ENCODE peak calls at places on chromosomes 6 and 20, in nine cellular contexts. One of them, this sample, is unnamed.
A peak's percentile ranks its signal among the peaks of the same experiment; 100 is the strongest.

GRCh38 chr6:113626470-113626869 is 230.7 kb upstream of the MARCKS start:
- DNase-seq in GM12865: peak; percentile 79
- DNase-seq in AG09319: no peak
- DNase-seq in kidney epithelial cell: no peak
- DNase-seq in progenitor cell of endocrine pancreas: no peak
- DNase-seq in fibroblast of mammary gland: no peak
- DNase-seq in GM10248: no peak
- DNase-seq in mesothelial cell of epicardium: no peak
- DNase-seq in colonic mucosa: no peak
- DNase-seq in this sample: no peak

GRCh38 chr6:26056583-26057350 is 30.5 kb upstream of the HFE start:
- DNase-seq in GM12865: peak; percentile 58
- DNase-seq in AG09319: no peak
- DNase-seq in kidney epithelial cell: no peak
- DNase-seq in progenitor cell of endocrine pancreas: no peak
- DNase-seq in fibroblast of mammary gland: peak; percentile 31
- DNase-seq in GM10248: no peak
- DNase-seq in mesothelial cell of epicardium: no peak
- DNase-seq in colonic mucosa: peak; percentile 58
- DNase-seq in this sample: no peak

GRCh38 chr6:29602564-29603361 is 17.8 kb downstream of the OR2H2 start:
- DNase-seq in GM12865: peak; percentile 16
- DNase-seq in AG09319: no peak
- DNase-seq in kidney epithelial cell: no peak
- DNase-seq in progenitor cell of endocrine pancreas: no peak
- DNase-seq in fibroblast of mammary gland: no peak
- DNase-seq in GM10248: peak; percentile 39
- DNase-seq in mesothelial cell of epicardium: no peak
- DNase-seq in colonic mucosa: no peak
- DNase-seq in this sample: no peak

GRCh38 chr20:8527998-8528397 is 395.9 kb downstream of the PLCB1 start:
- DNase-seq in GM12865: peak; percentile 8
- DNase-seq in AG09319: peak; percentile 14
- DNase-seq in kidney epithelial cell: no peak
- DNase-seq in progenitor cell of endocrine pancreas: no peak
- DNase-seq in fibroblast of mammary gland: peak; percentile 84
- DNase-seq in GM10248: no peak
- DNase-seq in mesothelial cell of epicardium: no peak
- DNase-seq in colonic mucosa: no peak
- DNase-seq in this sample: no peak

GRCh38 chr6:164455835-164456234 is 853.6 kb downstream of the C6orf118 start:
- DNase-seq in GM12865: no peak
- DNase-seq in AG09319: no peak
- DNase-seq in kidney epithelial cell: no peak
- DNase-seq in progenitor cell of endocrine pancreas: no peak
- DNase-seq in fibroblast of mammary gland: no peak
- DNase-seq in GM10248: no peak
- DNase-seq in mesothelial cell of epicardium: no peak
- DNase-seq in colonic mucosa: no peak
- DNase-seq in this sample: no peak

GRCh38 chr6:158869010-158869603 is 49.9 kb upstream of the EZR start:
- DNase-seq in GM12865: no peak
- DNase-seq in AG09319: no peak
- DNase-seq in kidney epithelial cell: no peak
- DNase-seq in progenitor cell of endocrine pancreas: no peak
- DNase-seq in fibroblast of mammary gland: no peak
- DNase-seq in GM10248: no peak
- DNase-seq in mesothelial cell of epicardium: no peak
- DNase-seq in colonic mucosa: no peak
- DNase-seq in this sample: no peak

GRCh38 chr6:162621246-162621645 is 106.3 kb downstream of the PRKN start:
- DNase-seq in GM12865: peak; percentile 15
- DNase-seq in AG09319: no peak
- DNase-seq in kidney epithelial cell: peak; percentile 95
- DNase-seq in progenitor cell of endocrine pancreas: no peak
- DNase-seq in fibroblast of mammary gland: peak; percentile 52
- DNase-seq in GM10248: no peak
- DNase-seq in mesothelial cell of epicardium: no peak
- DNase-seq in colonic mucosa: no peak
- DNase-seq in this sample: no peak

GRCh38 chr6:53326372-53327016 is 22.3 kb downstream of the ELOVL5 start:
- DNase-seq in GM12865: no peak
- DNase-seq in AG09319: peak; percentile 90
- DNase-seq in kidney epithelial cell: peak; percentile 80
- DNase-seq in progenitor cell of endocrine pancreas: no peak
- DNase-seq in fibroblast of mammary gland: peak; percentile 94
- DNase-seq in GM10248: no peak
- DNase-seq in mesothelial cell of epicardium: no peak
- DNase-seq in colonic mucosa: no peak
- DNase-seq in this sample: no peak

DNA sequence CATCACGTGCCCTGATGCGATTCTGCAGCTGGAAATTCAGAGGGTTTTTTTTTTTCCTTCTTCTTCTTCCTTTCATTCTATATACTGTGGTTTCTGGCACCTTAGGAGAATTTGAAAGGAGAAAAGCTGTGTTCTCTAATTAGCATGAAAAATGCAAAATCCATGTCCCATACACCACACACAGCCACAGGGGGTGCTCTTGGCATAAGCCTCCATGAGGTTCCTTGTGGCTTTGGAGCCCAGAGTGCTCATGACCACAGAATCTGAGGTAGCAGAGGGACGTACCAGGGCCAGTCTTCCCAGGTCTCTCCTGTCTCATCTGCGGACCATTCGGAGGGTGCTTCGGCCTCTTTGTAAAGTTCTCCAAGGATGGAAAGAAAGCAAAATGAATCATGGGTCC is 258.4 kb upstream of the CDH4 start:
- DNase-seq in GM12865: no peak
- DNase-seq in AG09319: no peak
- DNase-seq in kidney epithelial cell: no peak
- DNase-seq in progenitor cell of endocrine pancreas: no peak
- DNase-seq in fibroblast of mammary gland: peak; percentile 18
- DNase-seq in GM10248: no peak
- DNase-seq in mesothelial cell of epicardium: no peak
- DNase-seq in colonic mucosa: no peak
- DNase-seq in this sample: no peak
- TF ChIP-seq CTCF in GM12865: no peak
- TF ChIP-seq CTCF in AG09319: no peak
- TF ChIP-seq CTCF in kidney epithelial cell: peak; percentile 44
- TF ChIP-seq CTCF in progenitor cell of endocrine pancreas: peak; percentile 44
- TF ChIP-seq CTCF in fibroblast of mammary gland: peak; percentile 41
- TF ChIP-seq CTCF in GM10248: no peak
- TF ChIP-seq CTCF in mesothelial cell of epicardium: no peak
- TF ChIP-seq CTCF in colonic mucosa: no peak
- TF ChIP-seq CTCF in this sample: peak; percentile 12

DNA sequence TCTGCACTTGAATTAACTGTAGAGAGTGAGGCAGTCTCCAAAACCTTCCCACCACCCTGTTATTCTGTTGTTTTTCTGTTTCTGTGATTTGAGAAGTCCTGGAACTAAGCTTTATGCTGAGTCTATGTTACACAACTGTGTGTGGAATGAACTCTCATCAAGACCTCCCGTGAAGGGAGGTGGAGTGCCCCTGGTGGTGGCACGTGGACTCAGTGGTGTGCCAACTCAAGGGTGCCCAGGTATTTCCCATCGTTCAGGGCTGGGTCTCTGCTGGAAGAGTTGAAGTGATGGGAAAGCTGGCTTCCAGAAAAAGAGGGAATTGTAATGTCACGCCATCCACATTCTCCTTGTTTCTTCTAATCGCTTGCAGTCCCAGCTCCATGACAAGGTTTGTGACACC is 374.2 kb downstream of the SMOC2 start:
- DNase-seq in GM12865: no peak
- DNase-seq in AG09319: no peak
- DNase-seq in kidney epithelial cell: no peak
- DNase-seq in progenitor cell of endocrine pancreas: no peak
- DNase-seq in fibroblast of mammary gland: no peak
- DNase-seq in GM10248: no peak
- DNase-seq in mesothelial cell of epicardium: no peak
- DNase-seq in colonic mucosa: no peak
- DNase-seq in this sample: no peak
- TF ChIP-seq CTCF in GM12865: no peak
- TF ChIP-seq CTCF in AG09319: no peak
- TF ChIP-seq CTCF in kidney epithelial cell: peak; percentile 52
- TF ChIP-seq CTCF in progenitor cell of endocrine pancreas: peak; percentile 51
- TF ChIP-seq CTCF in fibroblast of mammary gland: peak; percentile 3
- TF ChIP-seq CTCF in GM10248: no peak
- TF ChIP-seq CTCF in mesothelial cell of epicardium: no peak
- TF ChIP-seq CTCF in colonic mucosa: peak; percentile 32
- TF ChIP-seq CTCF in this sample: no peak

GRCh38 chr6:25054469-25054868 is 118.7 kb upstream of the RIPOR2 start:
- DNase-seq in GM12865: no peak
- DNase-seq in AG09319: no peak
- DNase-seq in kidney epithelial cell: no peak
- DNase-seq in progenitor cell of endocrine pancreas: no peak
- DNase-seq in fibroblast of mammary gland: peak; percentile 84
- DNase-seq in GM10248: peak; percentile 7
- DNase-seq in mesothelial cell of epicardium: no peak
- DNase-seq in colonic mucosa: no peak
- DNase-seq in this sample: no peak

GRCh38 chr6:25052181-25052580 is 116.4 kb upstream of the RIPOR2 start:
- DNase-seq in GM12865: no peak
- DNase-seq in AG09319: no peak
- DNase-seq in kidney epithelial cell: no peak
- DNase-seq in progenitor cell of endocrine pancreas: no peak
- DNase-seq in fibroblast of mammary gland: no peak
- DNase-seq in GM10248: no peak
- DNase-seq in mesothelial cell of epicardium: no peak
- DNase-seq in colonic mucosa: no peak
- DNase-seq in this sample: no peak

GRCh38 chr6:25056130-25056529 is 120.4 kb upstream of the RIPOR2 start:
- DNase-seq in GM12865: peak; percentile 85
- DNase-seq in AG09319: no peak
- DNase-seq in kidney epithelial cell: no peak
- DNase-seq in progenitor cell of endocrine pancreas: no peak
- DNase-seq in fibroblast of mammary gland: no peak
- DNase-seq in GM10248: peak; percentile 55
- DNase-seq in mesothelial cell of epicardium: no peak
- DNase-seq in colonic mucosa: peak; percentile 23
- DNase-seq in this sample: peak; percentile 41

GRCh38 chr6:25051083-25051482 is 115.3 kb upstream of the RIPOR2 start:
- DNase-seq in GM12865: no peak
- DNase-seq in AG09319: no peak
- DNase-seq in kidney epithelial cell: no peak
- DNase-seq in progenitor cell of endocrine pancreas: no peak
- DNase-seq in fibroblast of mammary gland: no peak
- DNase-seq in GM10248: no peak
- DNase-seq in mesothelial cell of epicardium: no peak
- DNase-seq in colonic mucosa: no peak
- DNase-seq in this sample: no peak

DNA sequence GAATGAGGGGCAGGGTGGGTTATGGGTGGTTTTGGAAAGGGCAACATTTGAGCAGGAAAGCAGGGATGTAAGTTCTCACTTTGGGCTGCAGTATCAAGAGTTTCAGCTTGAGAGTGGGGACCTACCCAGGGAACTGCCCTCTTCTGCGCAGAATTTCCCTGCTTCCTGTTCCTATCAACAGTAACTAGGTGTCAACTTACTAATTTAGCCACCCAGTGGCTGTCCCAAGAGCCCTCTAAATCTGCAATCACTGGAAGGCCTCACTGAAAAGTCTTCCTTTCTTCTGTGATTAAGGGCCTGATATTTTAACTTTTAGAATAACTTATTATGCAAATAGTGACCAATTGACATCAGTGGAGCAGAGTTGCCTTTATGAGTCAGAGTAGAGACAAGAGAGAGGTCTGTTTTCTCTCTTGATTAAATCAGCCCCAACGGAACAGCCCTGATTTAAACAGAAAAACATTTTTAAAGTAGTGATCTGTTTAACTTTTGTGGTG is 118.2 kb upstream of the RIPOR2 start:
- DNase-seq in GM12865: peak; percentile 79
- DNase-seq in AG09319: peak; percentile 59
- DNase-seq in kidney epithelial cell: no peak
- DNase-seq in progenitor cell of endocrine pancreas: no peak
- DNase-seq in fibroblast of mammary gland: peak; percentile 88
- DNase-seq in GM10248: peak; percentile 48
- DNase-seq in mesothelial cell of epicardium: no peak
- DNase-seq in colonic mucosa: no peak
- DNase-seq in this sample: peak; percentile 46
- TF ChIP-seq CTCF in GM12865: no peak
- TF ChIP-seq CTCF in AG09319: no peak
- TF ChIP-seq CTCF in kidney epithelial cell: no peak
- TF ChIP-seq CTCF in progenitor cell of endocrine pancreas: no peak
- TF ChIP-seq CTCF in fibroblast of mammary gland: no peak
- TF ChIP-seq CTCF in GM10248: peak; percentile 13
- TF ChIP-seq CTCF in mesothelial cell of epicardium: no peak
- TF ChIP-seq CTCF in colonic mucosa: no peak
- TF ChIP-seq CTCF in this sample: no peak

GRCh38 chr20:51043811-51044210 is 20.9 kb upstream of the KCNG1 start:
- DNase-seq in GM12865: no peak
- DNase-seq in AG09319: no peak
- DNase-seq in kidney epithelial cell: no peak
- DNase-seq in progenitor cell of endocrine pancreas: no peak
- DNase-seq in fibroblast of mammary gland: peak; percentile 75
- DNase-seq in GM10248: no peak
- DNase-seq in mesothelial cell of epicardium: no peak
- DNase-seq in colonic mucosa: no peak
- DNase-seq in this sample: no peak

GRCh38 chr20:51042064-51042463 is 19.2 kb upstream of the KCNG1 start:
- DNase-seq in GM12865: no peak
- DNase-seq in AG09319: no peak
- DNase-seq in kidney epithelial cell: no peak
- DNase-seq in progenitor cell of endocrine pancreas: no peak
- DNase-seq in fibroblast of mammary gland: no peak
- DNase-seq in GM10248: no peak
- DNase-seq in mesothelial cell of epicardium: no peak
- DNase-seq in colonic mucosa: no peak
- DNase-seq in this sample: no peak

GRCh38 chr20:51046021-51046985 is 23.4 kb upstream of the KCNG1 start:
- DNase-seq in GM12865: no peak
- DNase-seq in AG09319: no peak
- DNase-seq in kidney epithelial cell: no peak
- DNase-seq in progenitor cell of endocrine pancreas: no peak
- DNase-seq in fibroblast of mammary gland: no peak
- DNase-seq in GM10248: no peak
- DNase-seq in mesothelial cell of epicardium: no peak
- DNase-seq in colonic mucosa: no peak
- DNase-seq in this sample: no peak

GRCh38 chr20:51044796-51045195 is 21.9 kb upstream of the KCNG1 start:
- DNase-seq in GM12865: no peak
- DNase-seq in AG09319: no peak
- DNase-seq in kidney epithelial cell: no peak
- DNase-seq in progenitor cell of endocrine pancreas: no peak
- DNase-seq in fibroblast of mammary gland: no peak
- DNase-seq in GM10248: no peak
- DNase-seq in mesothelial cell of epicardium: no peak
- DNase-seq in colonic mucosa: no peak
- DNase-seq in this sample: no peak

DNA sequence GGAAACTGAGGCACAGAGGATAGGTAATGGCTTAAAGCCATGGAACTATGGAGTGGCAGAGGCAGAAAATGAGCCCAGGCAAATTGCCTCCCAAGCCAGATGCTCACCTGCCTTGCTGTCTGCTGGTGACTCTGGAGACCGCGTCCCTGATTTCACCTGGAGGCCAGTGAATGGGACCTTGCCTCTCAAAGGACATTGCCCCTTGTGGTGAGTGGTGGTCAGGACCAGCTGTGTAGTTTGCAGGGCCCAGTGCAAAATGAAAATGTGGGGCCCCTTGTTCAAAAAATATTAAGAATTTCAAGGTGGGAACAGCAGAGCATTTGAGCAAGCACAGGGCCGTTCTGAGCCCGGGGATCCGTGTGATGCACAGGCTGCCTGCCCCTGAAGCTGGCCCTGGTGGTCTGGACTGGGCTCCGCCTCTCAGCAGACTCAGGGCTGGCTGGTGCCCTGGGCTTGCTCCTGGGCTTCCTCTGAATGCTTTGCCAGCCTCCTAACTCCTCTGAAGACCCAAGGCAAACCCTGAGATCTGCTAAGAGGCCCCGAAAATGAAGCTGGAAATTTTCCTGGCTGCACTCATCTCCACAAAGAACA is 19.8 kb upstream of the KCNG1 start:
- DNase-seq in GM12865: no peak
- DNase-seq in AG09319: no peak
- DNase-seq in kidney epithelial cell: no peak
- DNase-seq in progenitor cell of endocrine pancreas: no peak
- DNase-seq in fibroblast of mammary gland: no peak
- DNase-seq in GM10248: no peak
- DNase-seq in mesothelial cell of epicardium: no peak
- DNase-seq in colonic mucosa: no peak
- DNase-seq in this sample: no peak
- TF ChIP-seq CTCF in GM12865: peak; percentile 6
- TF ChIP-seq CTCF in AG09319: no peak
- TF ChIP-seq CTCF in kidney epithelial cell: peak; percentile 21
- TF ChIP-seq CTCF in progenitor cell of endocrine pancreas: peak; percentile 57
- TF ChIP-seq CTCF in fibroblast of mammary gland: peak; percentile 14
- TF ChIP-seq CTCF in GM10248: no peak
- TF ChIP-seq CTCF in mesothelial cell of epicardium: peak; percentile 30
- TF ChIP-seq CTCF in colonic mucosa: no peak
- TF ChIP-seq CTCF in this sample: no peak